ENCODE peak calls at places on chromosomes 1 and 21, in six cellular contexts. O is IMR-90, C is body of pancreas, H is BE2C, F is colonic mucosa, M is iPS DF 6.9. S is an unnamed sample.
A peak's percentile ranks its signal among the peaks of the same experiment; 100 is the strongest.

GRCh38 chr1:100943533-100943932 is 47.6 kb downstream of the SLC30A7 start:
- DNase-seq in F (no peak), O (no peak), C (no peak), M (no peak), H (no peak), S (no peak)

GRCh38 chr1:59526240-59526639 is 229.3 kb downstream of the FGGY start:
- DNase-seq in M (no peak), O (peak; percentile 31), F (no peak), C (no peak), H (no peak), S (no peak)

GRCh38 chr1:240683576-240683975 is 71.6 kb upstream of the GREM2 start:
- DNase-seq in H (no peak), O (no peak), M (no peak), F (peak; percentile 20), C (peak; percentile 14), S (peak; percentile 8)

GRCh38 chr1:201625711-201626300 is 86.9 kb downstream of the NAV1 start:
- DNase-seq in O (no peak), H (no peak), M (no peak), C (no peak), F (no peak), S (no peak)

GRCh38 chr1:248375446-248375845 is at the start of gene OR2T6:
- DNase-seq in O (no peak), M (no peak), C (no peak), F (no peak), H (no peak), S (no peak)

GRCh38 chr1:214623430-214623829 is 20.4 kb downstream of the CENPF start:
- DNase-seq in C (no peak), O (no peak), F (no peak), H (no peak), M (no peak), S (no peak)

GRCh38 chr1:62423580-62424242 is 13.1 kb upstream of the USP1 start:
- DNase-seq in H (no peak), F (no peak), M (no peak), O (no peak), C (no peak), S (peak; percentile 28)

GRCh38 chr21:16708431-16708830 is 804.4 kb upstream of the CXADR start:
- DNase-seq in M (no peak), F (no peak), H (no peak), C (no peak), O (peak; percentile 29), S (no peak)

GRCh38 chr1:22376976-22377375 is 74.7 kb upstream of the ZBTB40 start:
- DNase-seq in H (no peak), F (no peak), M (no peak), C (no peak), O (no peak), S (no peak)

GRCh38 chr1:244865028-244865371 is 657 bp upstream of the HNRNPU start:
- DNase-seq in M (no peak), H (peak; percentile 19), C (peak; percentile 41), F (peak; percentile 59), O (no peak), S (peak; percentile 44)

GRCh38 chr1:211340622-211341487 is 14.2 kb downstream of the TRAF5 start:
- DNase-seq in H (no peak), F (peak; percentile 65), C (no peak), M (no peak), O (no peak), S (peak; percentile 44)

GRCh38 chr1:24931481-24932221 is 1.6 kb upstream of the RUNX3 start:
- DNase-seq in M (no peak), C (no peak), F (no peak), H (no peak), O (no peak), S (no peak)

GRCh38 chr1:224183591-224184312 is 712 bp downstream of the DEGS1 start:
- DNase-seq in H (peak; percentile 69), M (no peak), F (peak; percentile 63), O (peak; percentile 61), C (peak; percentile 56), S (peak; percentile 56)

GRCh38 chr1:94962745-94963265 is 35.9 kb upstream of the CNN3 start:
- DNase-seq in M (no peak), F (peak; percentile 55), C (peak; percentile 38), O (peak; percentile 49), H (no peak), S (peak; percentile 60)

GRCh38 chr1:196309386-196309785 is 298.9 kb downstream of the KCNT2 start:
- DNase-seq in F (no peak), C (no peak), M (no peak), H (no peak), O (peak; percentile 68), S (no peak)

GRCh38 chr1:9136925-9137324 is 8.0 kb upstream of the GPR157 start:
- DNase-seq in M (no peak), O (no peak), F (no peak), H (no peak), C (no peak), S (no peak)

GRCh38 chr1:246425139-246425794 is 81.8 kb downstream of the SMYD3 start:
- DNase-seq in F (no peak), O (no peak), H (no peak), C (no peak), M (no peak), S (no peak)

GRCh38 chr1:205304046-205304694 is 17.4 kb downstream of the NUAK2 start:
- DNase-seq in O (no peak), M (no peak), F (no peak), C (no peak), H (no peak), S (no peak)

GRCh38 chr1:27070390-27071048 is 57.9 kb upstream of the TENT5B start:
- DNase-seq in M (no peak), C (peak; percentile 82), F (no peak), H (peak; percentile 6), O (no peak), S (no peak)

GRCh38 chr1:38243106-38243505 is 196.5 kb upstream of the POU3F1 start:
- DNase-seq in H (no peak), M (no peak), O (no peak), F (peak; percentile 64), C (no peak), S (peak; percentile 69)

GRCh38 chr21:25842925-25843324 is 108.2 kb downstream of the GABPA start:
- DNase-seq in C (no peak), F (no peak), M (no peak), H (no peak), O (no peak), S (no peak)

GRCh38 chr1:174519845-174520244 is 72.1 kb downstream of the GPR52 start:
- DNase-seq in C (no peak), H (peak; percentile 66), O (no peak), F (no peak), M (no peak), S (no peak)
- H3K4me3 ChIP-seq in C (no peak overlapping the region), H (peak overlapping the region; percentile 8), O (no peak overlapping the region), F (no peak overlapping the region), M (no peak overlapping the region), S (no peak overlapping the region)

DNA sequence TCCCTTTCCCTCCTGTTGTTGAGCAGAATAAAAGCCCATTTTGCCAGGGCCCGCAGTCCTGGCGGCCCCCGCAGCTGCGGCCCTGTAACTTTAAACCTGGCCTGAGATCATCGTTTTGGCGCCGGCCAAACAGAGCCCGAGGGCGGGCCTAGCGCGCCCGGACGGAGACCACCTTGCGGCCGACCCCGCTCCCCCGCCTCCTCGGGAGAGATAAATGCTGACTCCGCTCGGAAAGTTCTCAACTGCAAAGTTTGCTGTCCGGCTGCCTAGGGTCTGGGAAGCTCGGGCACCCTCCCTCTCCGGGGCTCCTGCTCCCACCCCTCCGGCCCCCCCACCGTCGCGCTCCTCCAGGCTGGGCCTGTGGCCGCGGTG is at the start of gene PDPN:
- DNase-seq in M (no peak), F (peak; percentile 27), C (peak; percentile 23), O (no peak), H (no peak), S (peak; percentile 18)
- H3K4me3 ChIP-seq in M (peak within 1 kb of the TSS; percentile 97), F (peak within 1 kb of the TSS; percentile 20), C (no peak within 1 kb of the TSS), O (peak within 1 kb of the TSS; percentile 42), H (no peak within 1 kb of the TSS), S (peak within 1 kb of the TSS; percentile 40)

GRCh38 chr1:203932559-203932958 is 71.2 kb downstream of the SNRPE start:
- DNase-seq in F (no peak), H (no peak), M (no peak), C (no peak), O (no peak), S (no peak)

GRCh38 chr1:203935286-203935685 is 73.9 kb downstream of the SNRPE start:
- DNase-seq in H (no peak), C (no peak), M (no peak), F (no peak), O (no peak), S (no peak)

GRCh38 chr1:203934651-203935050 is 73.3 kb downstream of the SNRPE start:
- DNase-seq in F (no peak), H (no peak), C (no peak), O (no peak), M (no peak), S (no peak)

GRCh38 chr1:203931953-203932352 is 70.6 kb downstream of the SNRPE start:
- DNase-seq in F (no peak), M (no peak), C (no peak), H (no peak), O (no peak), S (no peak)

GRCh38 chr1:203934027-203934426 is 72.6 kb downstream of the SNRPE start:
- DNase-seq in F (no peak), O (no peak), M (no peak), H (no peak), C (no peak), S (no peak)
- H3K4me3 ChIP-seq in F (no peak overlapping the region), O (no peak overlapping the region), M (no peak overlapping the region), H (no peak overlapping the region), C (no peak overlapping the region), S (no peak overlapping the region)

GRCh38 chr1:178151831-178152230 is 57.9 kb downstream of the RASAL2 start:
- DNase-seq in C (no peak), M (no peak), O (no peak), H (no peak), F (no peak), S (no peak)
- H3K4me3 ChIP-seq in C (no peak overlapping the region), M (no peak overlapping the region), O (no peak overlapping the region), H (no peak overlapping the region), F (no peak overlapping the region), S (no peak overlapping the region)

DNA sequence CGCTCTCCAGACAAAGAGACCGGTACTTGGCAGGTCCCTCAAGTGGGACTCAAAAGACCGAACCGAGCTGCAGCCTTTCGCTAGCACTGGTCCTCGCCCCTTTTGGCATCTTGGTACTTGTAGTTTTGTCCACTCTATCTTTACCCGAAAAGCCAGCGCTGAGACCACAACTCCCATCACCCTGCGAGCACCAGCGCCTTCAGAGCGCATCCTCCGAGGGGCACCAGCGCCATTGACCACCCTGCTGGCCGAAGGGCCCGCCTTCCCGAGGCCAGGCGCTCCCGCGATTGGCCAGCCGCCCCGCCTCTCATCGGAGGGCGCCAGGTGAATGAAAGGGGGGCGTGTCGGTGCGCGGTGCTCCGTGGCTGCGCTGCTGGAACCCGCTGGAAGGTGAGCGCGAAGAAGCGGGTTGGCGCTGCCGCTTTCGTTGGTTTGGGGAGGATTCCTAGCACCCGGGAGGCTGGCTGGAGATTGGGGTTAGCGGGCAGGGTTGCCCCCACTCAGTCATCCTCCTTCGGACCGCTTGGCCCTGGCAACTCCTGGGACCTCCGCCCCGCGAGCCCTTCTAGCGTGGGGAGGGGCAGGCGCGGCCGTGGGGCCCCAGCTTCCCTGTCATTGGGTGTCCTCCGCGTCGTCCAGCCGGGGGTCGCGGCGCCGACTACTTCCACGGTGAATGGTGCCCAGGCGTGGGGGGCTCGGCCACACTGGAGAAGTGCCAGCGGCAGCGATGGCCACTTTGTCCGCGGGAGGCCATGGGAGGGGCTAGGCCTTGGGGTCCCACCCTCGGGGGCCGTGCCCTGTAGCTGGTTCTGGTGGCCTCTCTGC is at the start of gene ZBTB8B:
- DNase-seq in M (peak; percentile 95), H (peak; percentile 66), O (peak; percentile 41), F (peak; percentile 78), C (peak; percentile 78), S (peak; percentile 60)
- H3K4me3 ChIP-seq in M (peak within 1 kb of the TSS; percentile 65), H (peak within 1 kb of the TSS; percentile 54), O (peak within 1 kb of the TSS; percentile 35), F (peak within 1 kb of the TSS; percentile 38), C (peak within 1 kb of the TSS; percentile 11), S (peak within 1 kb of the TSS; percentile 45)